ENCODE peak calls at places on chromosomes 6 and 20, in six cellular contexts. O, K, D, T, M and W are unnamed samples.
A peak's percentile ranks its signal among the peaks of the same experiment; 100 is the strongest.

GRCh38 chr20:42634096-42634495 is 555.6 kb downstream of the PTPRT start:
- DNase-seq in D (no peak), T (no peak), M (no peak), K (peak; percentile 10), O (no peak), W (no peak)

GRCh38 chr6:140069576-140069975 is 695.1 kb upstream of the CITED2 start:
- DNase-seq in K (no peak), M (no peak), O (no peak), D (no peak), T (no peak), W (no peak)

GRCh38 chr6:3001773-3002293 is 2.1 kb downstream of the NQO2 start:
- DNase-seq in D (peak; percentile 25), M (peak; percentile 81), K (peak; percentile 81), O (peak; percentile 43), T (no peak), W (no peak)

GRCh38 chr20:9300534-9300933 is 213.9 kb upstream of the LAMP5 start:
- DNase-seq in T (no peak), D (no peak), M (no peak), K (no peak), O (no peak), W (no peak)

GRCh38 chr6:141551318-141551717 is 581.4 kb upstream of the GJE1 start:
- DNase-seq in M (peak; percentile 11), K (no peak), T (no peak), D (no peak), O (no peak), W (no peak)

GRCh38 chr6:106450645-106451044 is 90.1 kb downstream of the CRYBG1 start:
- DNase-seq in K (peak; percentile 6), D (no peak), T (no peak), O (no peak), M (no peak), W (no peak)

GRCh38 chr20:37531856-37532255 is 4.2 kb upstream of the BLCAP start:
- DNase-seq in T (no peak), M (no peak), K (no peak), D (no peak), O (no peak), W (no peak)

GRCh38 chr6:43053545-43054205 is at the start of gene CUL7:
- DNase-seq in O (peak; percentile 99), K (peak; percentile 98), T (peak; percentile 94), M (peak; percentile 83), D (peak; percentile 85), W (peak; percentile 78)

GRCh38 chr6:22980446-22980845 is 411.1 kb downstream of the HDGFL1 start:
- DNase-seq in O (no peak), K (peak; percentile 47), T (peak; percentile 31), D (no peak), M (peak; percentile 5), W (peak; percentile 26)

GRCh38 chr6:111842891-111843290 is 30.4 kb downstream of the FYN start:
- DNase-seq in M (no peak), K (no peak), O (no peak), T (no peak), D (no peak), W (no peak)

GRCh38 chr20:61502433-61502832 is 250.4 kb downstream of the CDH4 start:
- DNase-seq in T (no peak), K (no peak), O (no peak), D (no peak), M (no peak), W (no peak)

GRCh38 chr6:145948328-145948727 is 15.8 kb downstream of the SHPRH start:
- DNase-seq in D (no peak), K (no peak), T (peak; percentile 11), O (no peak), M (no peak), W (no peak)

GRCh38 chr20:25084616-25085187 is 2.8 kb upstream of the VSX1 start:
- DNase-seq in M (no peak), K (peak; percentile 23), D (no peak), O (peak; percentile 54), T (no peak), W (peak; percentile 64)

GRCh38 chr6:73803562-73804221 is 107.7 kb downstream of the CD109 start:
- DNase-seq in T (peak; percentile 86), O (peak; percentile 59), D (peak; percentile 15), M (peak; percentile 23), K (peak; percentile 77), W (peak; percentile 53)

GRCh38 chr6:40803897-40804702 is 216.9 kb upstream of the LRFN2 start:
- DNase-seq in M (no peak), T (no peak), D (no peak), O (no peak), K (no peak), W (no peak)

GRCh38 chr20:51381557-51381956 is 161.0 kb downstream of the NFATC2 start:
- DNase-seq in D (no peak), M (no peak), O (no peak), T (no peak), K (no peak), W (no peak)

GRCh38 chr20:49937023-49937929 is 1.1 kb downstream of the RNF114 start:
- DNase-seq in M (no peak), K (peak; percentile 55), T (no peak), O (no peak), D (no peak), W (peak; percentile 26)

GRCh38 chr6:11833626-11834592 is 55.3 kb upstream of the ADTRP start:
- DNase-seq in M (no peak), K (no peak), D (no peak), O (no peak), T (no peak), W (no peak)

GRCh38 chr6:54747955-54748354 is 98.6 kb upstream of the FAM83B start:
- DNase-seq in T (no peak), K (no peak), O (no peak), D (no peak), M (no peak), W (no peak)

GRCh38 chr20:36854343-36855240 is 21.3 kb upstream of the TLDC2 start:
- DNase-seq in K (no peak), O (no peak), T (no peak), D (no peak), M (no peak), W (no peak)

GRCh38 chr6:152085533-152085932 is 278.1 kb downstream of the ESR1 start:
- DNase-seq in D (no peak), M (peak; percentile 77), K (no peak), T (no peak), O (no peak), W (no peak)

GRCh38 chr6:117501722-117502121 is 19.2 kb downstream of the DCBLD1 start:
- DNase-seq in O (no peak), M (no peak), K (no peak), T (no peak), D (no peak), W (no peak)

GRCh38 chr6:32840604-32841246 is 2.2 kb upstream of the TAP2 start:
- DNase-seq in O (no peak), T (no peak), K (no peak), M (no peak), D (no peak), W (no peak)

GRCh38 chr20:25372584-25373336 is 17.9 kb downstream of the ABHD12 start:
- DNase-seq in O (no peak), K (no peak), D (no peak), T (peak; percentile 75), M (peak; percentile 89), W (no peak)

GRCh38 chr6:5205877-5206840 is 54.6 kb downstream of the LYRM4 start:
- DNase-seq in K (peak; percentile 82), T (peak; percentile 52), M (no peak), O (no peak), D (no peak), W (no peak)

GRCh38 chr6:42007286-42007685 is 43.0 kb upstream of the TAF8 start:
- DNase-seq in M (no peak), D (no peak), K (no peak), O (no peak), T (no peak), W (peak; percentile 22)

GRCh38 chr20:37282558-37282957 is 6.9 kb upstream of the MANBAL start:
- DNase-seq in O (peak; percentile 32), M (peak; percentile 40), D (no peak), K (peak; percentile 49), T (peak; percentile 72), W (peak; percentile 38)

GRCh38 chr20:32484221-32485125 is 100.7 kb downstream of the NOL4L start:
- DNase-seq in O (peak; percentile 48), M (peak; percentile 20), K (peak; percentile 73), T (no peak), D (no peak), W (peak; percentile 47)

GRCh38 chr6:71727632-71728294 is 158.6 kb upstream of the RIMS1 start:
- DNase-seq in O (no peak), T (no peak), D (no peak), K (no peak), M (peak; percentile 20), W (no peak)

GRCh38 chr20:5448449-5449118 is 131.8 kb upstream of the PROKR2 start:
- DNase-seq in T (peak; percentile 24), M (peak; percentile 6), K (peak; percentile 80), D (peak; percentile 42), O (peak; percentile 79), W (peak; percentile 20)

GRCh38 chr6:62707156-62707555 is 421.1 kb upstream of the KHDRBS2 start:
- DNase-seq in K (peak; percentile 32), M (no peak), T (no peak), D (no peak), O (peak; percentile 5), W (no peak)

GRCh38 chr6:52503853-52504777 is 72.7 kb downstream of the TRAM2 start:
- DNase-seq in K (peak; percentile 53), O (peak; percentile 71), D (no peak), M (peak; percentile 99), T (peak; percentile 64), W (no peak)

GRCh38 chr6:25107218-25107617 is 171.5 kb upstream of the RIPOR2 start:
- DNase-seq in D (no peak), O (no peak), K (no peak), T (no peak), M (no peak), W (no peak)

GRCh38 chr6:139109558-139109957 is 25.3 kb upstream of the HECA start:
- DNase-seq in T (no peak), K (peak; percentile 65), D (no peak), M (no peak), O (no peak), W (no peak)

GRCh38 chr6:29532320-29532951 is 27.1 kb downstream of the UBD start:
- DNase-seq in T (no peak), K (no peak), D (no peak), O (no peak), M (no peak), W (no peak)

GRCh38 chr20:45100563-45101245 is at the start of gene KCNS1:
- DNase-seq in T (no peak), M (no peak), K (peak; percentile 28), D (no peak), O (peak; percentile 81), W (no peak)

GRCh38 chr6:35069262-35069661 is 71.9 kb downstream of the TCP11 start:
- DNase-seq in K (peak; percentile 79), D (no peak), M (no peak), T (no peak), O (no peak), W (no peak)

GRCh38 chr6:21536280-21536766 is 57.2 kb upstream of the SOX4 start:
- DNase-seq in M (no peak), K (no peak), D (no peak), O (no peak), T (no peak), W (no peak)

GRCh38 chr20:41171736-41172295 is 34.5 kb downstream of the PLCG1 start:
- DNase-seq in K (no peak), T (no peak), D (no peak), O (no peak), M (no peak), W (no peak)

GRCh38 chr6:6494677-6495076 is 93.8 kb upstream of the LY86 start:
- DNase-seq in K (peak; percentile 79), M (no peak), O (peak; percentile 76), D (peak; percentile 55), T (no peak), W (peak; percentile 73)